ENCODE peak calls at places on chromosomes 3 and 15, in nine cellular contexts. Q, L, C, U, A, N, W, B and G are unnamed samples.

GRCh38 chr3:48926425-48927392 is 8.1 kb downstream of the ARIH2 start:
- DNase-seq in N (no peak), W (peak; percentile 47), B (no peak), Q (no peak), A (no peak), C (peak; percentile 21), L (peak; percentile 22), U (no peak), G (no peak)

GRCh38 chr3:172626241-172626640 is 84.6 kb downstream of the NCEH1 start:
- DNase-seq in B (no peak), A (no peak), C (peak; percentile 86), Q (peak; percentile 51), L (peak; percentile 89), U (no peak), W (peak; percentile 75), N (no peak), G (peak; percentile 39)

GRCh38 chr15:72967836-72968530 is 84.3 kb upstream of the NEO1 start:
- DNase-seq in Q (no peak), C (no peak), U (no peak), B (no peak), L (no peak), W (no peak), N (no peak), A (no peak), G (no peak)

GRCh38 chr3:119308355-119308754 is 14.2 kb downstream of the ARHGAP31 start:
- DNase-seq in W (no peak), C (no peak), U (no peak), Q (no peak), N (no peak), A (no peak), B (no peak), L (no peak), G (no peak)

GRCh38 chr3:43649365-43649968 is 27.7 kb upstream of the ANO10 start:
- DNase-seq in A (no peak), U (no peak), Q (no peak), N (no peak), L (no peak), B (no peak), C (no peak), W (no peak), G (no peak)

GRCh38 chr3:120567370-120568197 is 28.6 kb upstream of the NDUFB4 start:
- DNase-seq in N (no peak), C (peak; percentile 62), Q (no peak), B (no peak), W (peak; percentile 72), A (no peak), U (no peak), L (peak; percentile 58), G (peak; percentile 70)

GRCh38 chr3:36677331-36678007 is 86.9 kb downstream of the DCLK3 start:
- DNase-seq in A (no peak), B (no peak), L (peak; percentile 96), C (peak; percentile 91), Q (peak; percentile 91), W (peak; percentile 69), N (no peak), U (no peak), G (peak; percentile 88)

GRCh38 chr3:9422712-9423424 is 25.5 kb downstream of the SETD5 start:
- DNase-seq in U (peak; percentile 87), L (peak; percentile 96), Q (peak; percentile 85), C (peak; percentile 92), B (peak; percentile 76), N (no peak), W (peak; percentile 98), A (peak; percentile 85), G (peak; percentile 97)

GRCh38 chr15:42151736-42152135 is 4.7 kb downstream of the PLA2G4F start:
- DNase-seq in B (no peak), W (peak; percentile 12), Q (no peak), L (no peak), C (no peak), U (no peak), N (no peak), A (peak; percentile 59), G (peak; percentile 49)

GRCh38 chr3:40172560-40172959 is 136.9 kb upstream of the EIF1B start:
- DNase-seq in B (no peak), Q (no peak), N (no peak), A (no peak), L (no peak), W (no peak), C (no peak), U (no peak), G (no peak)

GRCh38 chr15:32718822-32719716 is 1.3 kb downstream of the GREM1 start:
- DNase-seq in A (no peak), Q (no peak), N (no peak), U (peak; percentile 43), B (no peak), C (peak; percentile 54), W (peak; percentile 32), L (peak; percentile 46), G (peak; percentile 63)

GRCh38 chr15:85312925-85313324 is 67.5 kb upstream of the AKAP13 start:
- DNase-seq in L (peak; percentile 58), A (no peak), N (no peak), W (peak; percentile 75), B (no peak), U (no peak), C (peak; percentile 69), Q (no peak), G (peak; percentile 45)

GRCh38 chr3:177705976-177706866 is 508.9 kb upstream of the TBL1XR1 start:
- DNase-seq in N (no peak), L (no peak), Q (no peak), U (no peak), W (peak; percentile 67), B (no peak), A (peak; percentile 66), C (no peak), G (no peak)

GRCh38 chr3:66431494-66431893 is 69.3 kb downstream of the LRIG1 start:
- DNase-seq in C (peak; percentile 80), W (peak; percentile 72), Q (peak; percentile 69), N (no peak), B (no peak), U (no peak), L (peak; percentile 91), A (no peak), G (peak; percentile 79)

GRCh38 chr3:55720614-55721013 is 233.5 kb upstream of the WNT5A start:
- DNase-seq in N (no peak), B (no peak), L (peak; percentile 55), A (no peak), C (peak; percentile 32), U (no peak), W (peak; percentile 23), Q (no peak), G (no peak)

GRCh38 chr3:168094580-168094876 is 1.2 kb downstream of the GOLIM4 start:
- DNase-seq in B (no peak), W (peak; percentile 66), L (no peak), N (no peak), A (no peak), C (no peak), Q (no peak), U (peak; percentile 39), G (peak; percentile 78)

GRCh38 chr3:159252274-159252673 is 450.4 kb downstream of the MFSD1 start:
- DNase-seq in Q (peak; percentile 42), L (peak; percentile 80), W (peak; percentile 26), B (no peak), U (no peak), A (no peak), N (no peak), C (peak; percentile 95), G (no peak)

GRCh38 chr3:47434849-47435248 is 40.9 kb downstream of the SCAP start:
- DNase-seq in B (no peak), W (no peak), U (no peak), N (no peak), Q (no peak), L (no peak), A (peak; percentile 14), C (no peak), G (no peak)

GRCh38 chr3:100880072-100880471 is 113.1 kb downstream of the ABI3BP start:
- DNase-seq in U (no peak), A (no peak), Q (no peak), W (peak; percentile 25), L (no peak), N (no peak), B (no peak), C (no peak), G (peak; percentile 7)

GRCh38 chr3:127744216-127744815 is 71.6 kb downstream of the ABTB1 start:
- DNase-seq in U (no peak), W (no peak), B (no peak), Q (no peak), L (no peak), C (no peak), A (peak; percentile 23), N (no peak), G (no peak)

GRCh38 chr15:100951965-100952364 is 32.8 kb downstream of the LRRK1 start:
- DNase-seq in W (no peak), L (no peak), U (no peak), N (no peak), C (no peak), A (no peak), Q (no peak), B (no peak), G (no peak)

GRCh38 chr3:195186041-195186709 is 84.8 kb downstream of the XXYLT1 start:
- DNase-seq in N (no peak), U (no peak), A (no peak), Q (no peak), B (no peak), C (no peak), L (no peak), W (no peak), G (no peak)

GRCh38 chr3:132549890-132550578 is 47.0 kb upstream of the ACKR4 start:
- DNase-seq in C (peak; percentile 83), Q (no peak), L (peak; percentile 78), W (peak; percentile 62), U (no peak), B (no peak), A (no peak), N (peak; percentile 15), G (peak; percentile 33)

GRCh38 chr3:98906230-98906629 is 4.7 kb upstream of the DCBLD2 start:
- DNase-seq in W (peak; percentile 92), N (no peak), L (peak; percentile 92), A (no peak), C (peak; percentile 84), Q (peak; percentile 57), B (no peak), U (no peak), G (peak; percentile 88)